ENCODE peak calls at places on chromosomes 2 and 18, in five cellular contexts. J, H, M, A and R are unnamed samples.

GRCh38 chr2:19911799-19912509 is 10.2 kb upstream of the TTC32 start:
- DNase-seq in J (peak), H (peak), M (no peak), A (no peak), R (no peak)

GRCh38 chr2:116754371-116755101 is 1060.0 kb upstream of the DDX18 start:
- DNase-seq in J (no peak), H (no peak), M (no peak), A (no peak), R (no peak)

GRCh38 chr2:190871539-190871938 is 9.1 kb upstream of the GLS start:
- DNase-seq in J (no peak), H (no peak), M (no peak), A (no peak), R (no peak)

GRCh38 chr18:75530548-75531211 is 103.2 kb upstream of the SMIM21 start:
- DNase-seq in J (no peak), H (no peak), M (no peak), A (no peak), R (no peak)

GRCh38 chr2:98026927-98027522 is 31.3 kb upstream of the TMEM131 start:
- DNase-seq in J (no peak), H (no peak), M (peak), A (no peak), R (peak)

GRCh38 chr2:228318218-228318617 is 136.7 kb upstream of the SPHKAP start:
- DNase-seq in J (peak), H (peak), M (no peak), A (no peak), R (no peak)

GRCh38 chr2:224165901-224166319 is 126.8 kb upstream of the SERPINE2 start:
- DNase-seq in J (no peak), H (no peak), M (no peak), A (no peak), R (no peak)

GRCh38 chr2:236601306-236602202 is 31.9 kb downstream of the ACKR3 start:
- DNase-seq in J (no peak), H (no peak), M (no peak), A (no peak), R (no peak)

GRCh38 chr2:160125366-160125765 is 63.0 kb upstream of the PLA2R1 start:
- DNase-seq in J (no peak), H (no peak), M (no peak), A (no peak), R (no peak)

GRCh38 chr2:55518846-55519167 is 711 bp upstream of the CFAP36 start:
- DNase-seq in J (peak), H (peak), M (peak), A (no peak), R (no peak)

GRCh38 chr18:50817898-50818250 is 1.9 kb downstream of the MRO start:
- DNase-seq in J (peak), H (peak), M (no peak), A (no peak), R (no peak)

GRCh38 chr18:43108469-43108868 is 7.0 kb downstream of the RIT2 start:
- DNase-seq in J (no peak), H (no peak), M (no peak), A (no peak), R (no peak)